ENCODE peak calls at places on chromosomes 2 and 18, in nine cellular contexts. B is brain microvascular endothelial cell, S is heart left ventricle, X is hepatocyte, D is neural progenitor cell, A is MM.1S, Q is tibial nerve, W is fibroblast of lung, C is A549. O is an unnamed sample.

GRCh38 chr2:101232770-101233169 is 19.9 kb upstream of the CNOT11 start:
- DNase-seq in B (no peak), D (no peak), X (no peak), S (no peak), W (no peak), C (no peak), A (no peak), Q (no peak), O (no peak)

GRCh38 chr18:76494541-76495403 is at the start of gene ZNF516:
- DNase-seq in X (peak), Q (peak), B (no peak), S (no peak), A (no peak), D (peak), W (peak), C (no peak), O (peak)

GRCh38 chr2:45892757-45893156 is 241.3 kb downstream of the PRKCE start:
- DNase-seq in C (no peak), X (no peak), W (peak), A (no peak), S (peak), Q (no peak), D (no peak), B (no peak), O (peak)

GRCh38 chr2:219636144-219636915 is 8.9 kb downstream of the SLC4A3 start:
- DNase-seq in X (no peak), W (no peak), A (no peak), B (no peak), D (no peak), Q (no peak), S (peak), C (no peak), O (no peak)

GRCh38 chr18:57436193-57436964 is 1.2 kb downstream of the ONECUT2 start:
- DNase-seq in C (no peak), B (no peak), S (no peak), Q (no peak), W (no peak), A (no peak), X (no peak), D (peak), O (no peak)

GRCh38 chr2:72155737-72156136 is 8.1 kb upstream of the CYP26B1 start:
- DNase-seq in D (no peak), A (no peak), C (no peak), W (no peak), S (no peak), B (no peak), X (no peak), Q (no peak), O (no peak)

GRCh38 chr2:197310271-197310939 is at the start of gene ANKRD44:
- DNase-seq in A (peak), W (peak), S (peak), Q (peak), D (peak), X (peak), C (peak), B (peak), O (peak)

GRCh38 chr18:9987931-9988330 is 74.1 kb downstream of the VAPA start:
- DNase-seq in D (peak), C (no peak), S (peak), Q (no peak), B (no peak), X (no peak), W (no peak), A (no peak), O (peak)

GRCh38 chr18:11866764-11867163 is 15.6 kb downstream of the CHMP1B start:
- DNase-seq in X (no peak), Q (no peak), C (no peak), W (no peak), S (no peak), A (no peak), B (no peak), D (no peak), O (no peak)

GRCh38 chr2:161199885-161200284 is 39.7 kb downstream of the TANK start:
- DNase-seq in D (no peak), X (no peak), S (no peak), B (no peak), A (no peak), C (no peak), Q (no peak), W (no peak), O (no peak)

GRCh38 chr18:21183670-21184069 is 58.4 kb upstream of the GREB1L start:
- DNase-seq in S (no peak), X (peak), W (no peak), A (no peak), B (no peak), Q (no peak), D (no peak), C (no peak), O (no peak)

GRCh38 chr2:16608661-16609643 is 56.7 kb downstream of the CYRIA start:
- DNase-seq in W (peak), S (peak), C (peak), Q (peak), A (peak), X (peak), B (peak), D (peak), O (peak)

GRCh38 chr2:228037915-228038314 is 143.6 kb downstream of the SPHKAP start:
- DNase-seq in W (no peak), B (no peak), S (no peak), D (no peak), C (no peak), A (no peak), Q (no peak), X (no peak), O (no peak)

GRCh38 chr2:36618381-36618780 is 20.4 kb upstream of the FEZ2 start:
- DNase-seq in A (peak), D (peak), S (no peak), X (peak), Q (no peak), B (peak), W (peak), C (peak), O (peak)

GRCh38 chr2:28271231-28271913 is 121.3 kb upstream of the FOSL2 start:
- DNase-seq in X (no peak), W (no peak), S (no peak), Q (no peak), B (no peak), D (no peak), A (peak), C (no peak), O (no peak)

GRCh38 chr2:238163494-238164198 is 4.9 kb downstream of the ERFE start:
- DNase-seq in X (no peak), Q (no peak), W (peak), A (no peak), S (no peak), B (no peak), D (peak), C (no peak), O (no peak)

DNA sequence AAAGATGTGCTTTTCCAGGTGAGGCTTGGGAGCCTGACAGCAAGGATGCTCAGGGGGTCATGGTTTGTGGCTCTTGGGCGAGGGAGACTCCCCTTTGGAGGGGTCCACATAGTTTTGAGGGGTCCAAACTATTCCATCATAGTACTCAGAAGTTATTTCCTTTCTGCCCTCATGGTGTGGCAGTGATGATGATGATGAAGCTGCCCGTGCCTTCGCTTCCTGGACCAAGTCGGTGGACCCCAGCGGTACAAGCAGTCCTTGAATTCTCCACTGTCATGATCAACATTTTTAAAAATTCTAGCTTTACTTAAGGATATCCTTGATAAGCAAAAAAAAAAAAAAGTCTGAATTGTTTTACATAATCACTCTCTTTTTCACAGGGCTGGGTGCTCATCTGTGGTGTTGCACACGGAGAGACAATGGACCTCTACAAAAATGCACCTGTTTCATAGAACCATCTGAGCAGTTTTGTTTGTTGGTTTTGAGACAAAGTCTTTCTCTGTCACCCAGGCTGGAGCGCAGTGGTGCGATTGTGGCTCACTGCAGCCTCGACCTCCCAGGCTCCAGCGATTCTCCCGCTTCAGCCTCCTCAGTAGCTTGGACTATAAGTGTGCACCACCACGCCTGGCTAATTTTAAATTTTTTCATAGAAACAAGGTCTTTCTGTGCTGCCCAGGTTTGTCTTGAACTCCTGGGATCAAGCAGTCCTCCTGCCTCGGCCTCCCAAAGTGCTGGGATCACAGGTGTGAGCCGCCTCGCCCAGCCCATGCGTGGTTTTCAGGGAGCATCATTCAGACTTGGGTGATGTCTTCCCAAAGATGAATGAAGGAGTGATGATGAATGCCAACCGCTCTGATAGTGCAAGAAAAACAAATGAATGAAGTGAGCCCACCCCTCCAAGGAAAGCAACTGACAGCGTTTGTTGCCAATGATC is 271.4 kb upstream of the HDAC4 start:
- DNase-seq in B (no peak), D (no peak), X (no peak), A (no peak), W (no peak), C (no peak), Q (no peak), S (no peak), O (no peak)
- H3K4me3 ChIP-seq in B (no peak), D (no peak), X (no peak), A (no peak), W (no peak), C (no peak), Q (no peak), S (no peak), O (no peak)

DNA sequence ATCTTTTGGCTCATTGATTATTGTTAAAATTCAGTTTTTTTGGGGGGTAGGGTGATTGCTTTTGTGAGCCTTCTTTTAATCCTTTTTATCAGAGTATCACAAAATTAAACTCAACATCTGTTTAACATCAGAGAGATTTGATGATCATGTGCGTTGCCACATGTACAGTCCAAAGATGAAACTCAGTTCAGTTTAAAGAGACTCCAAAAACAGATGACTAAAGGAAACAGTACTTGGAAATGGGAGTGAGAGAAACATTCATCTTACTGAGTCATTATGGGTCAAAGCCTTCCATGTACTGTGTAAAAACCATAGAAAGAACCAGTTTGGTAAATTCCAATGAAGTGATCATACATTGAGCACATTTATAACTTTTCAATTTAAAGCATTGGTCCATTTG is 53.0 kb downstream of the LYPD6 start:
- DNase-seq in S (no peak), Q (no peak), D (no peak), W (peak), A (no peak), B (no peak), C (no peak), X (no peak), O (no peak)
- TF ChIP-seq CTCF in S (no peak), Q (no peak), D (no peak), W (no peak), A (no peak), B (no peak), C (no peak), X (no peak), O (no peak)

DNA sequence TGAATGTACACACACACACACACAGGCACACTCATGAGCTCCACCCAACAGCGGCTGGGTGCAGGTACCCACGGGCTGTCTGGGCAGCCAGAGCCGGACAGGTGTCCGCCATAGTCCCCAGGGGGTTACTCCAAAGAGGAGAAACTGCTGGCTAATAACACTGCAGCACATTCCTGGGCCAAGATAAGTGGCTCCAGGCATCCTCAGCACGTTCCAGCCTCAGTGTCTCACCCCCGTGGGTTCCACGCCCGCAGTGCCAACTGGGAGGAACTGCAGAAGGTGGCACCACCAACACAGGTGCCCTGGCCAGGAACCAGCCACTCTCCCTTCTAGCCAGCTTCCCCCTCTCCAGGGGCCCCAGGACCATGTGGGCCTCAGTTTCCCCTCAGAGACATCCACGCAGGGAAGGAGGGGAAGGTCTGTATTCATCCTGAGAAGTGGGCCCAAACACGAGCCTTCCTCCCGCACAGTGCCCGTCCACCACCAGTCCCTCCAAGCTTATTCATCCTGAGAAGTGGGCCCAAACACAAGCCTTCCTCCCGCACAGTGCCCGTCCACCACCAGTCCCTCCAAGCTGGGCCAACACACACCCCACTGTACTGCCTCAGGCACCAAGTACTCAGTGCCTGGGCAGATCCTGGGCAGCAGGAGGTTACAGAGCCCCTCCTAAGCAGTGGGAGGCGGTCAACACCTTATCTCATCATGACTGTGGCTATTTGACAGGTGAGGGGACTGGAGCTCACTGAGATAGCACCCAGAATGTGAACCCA is 47.6 kb downstream of the TNS1 start:
- DNase-seq in X (no peak), A (no peak), B (no peak), W (no peak), D (no peak), S (no peak), C (no peak), Q (no peak), O (no peak)
- H3K27ac ChIP-seq in X (no peak), A (no peak), B (no peak), W (no peak), D (no peak), S (peak), C (no peak), Q (peak), O (peak)

GRCh38 chr2:5868891-5869400 is 176.8 kb downstream of the SOX11 start:
- DNase-seq in S (peak), Q (no peak), W (no peak), X (no peak), C (no peak), A (no peak), D (no peak), B (no peak), O (no peak)

GRCh38 chr2:5869871-5870375 is 177.7 kb downstream of the SOX11 start:
- DNase-seq in B (no peak), W (no peak), X (no peak), C (no peak), Q (no peak), D (no peak), A (no peak), S (no peak), O (no peak)

GRCh38 chr2:5867045-5867444 is 174.9 kb downstream of the SOX11 start:
- DNase-seq in A (no peak), D (no peak), Q (no peak), C (no peak), B (no peak), S (no peak), W (no peak), X (no peak), O (no peak)
- H3K4me3 ChIP-seq in A (no peak), D (no peak), Q (no peak), C (no peak), B (no peak), S (no peak), W (no peak), X (no peak), O (no peak)

DNA sequence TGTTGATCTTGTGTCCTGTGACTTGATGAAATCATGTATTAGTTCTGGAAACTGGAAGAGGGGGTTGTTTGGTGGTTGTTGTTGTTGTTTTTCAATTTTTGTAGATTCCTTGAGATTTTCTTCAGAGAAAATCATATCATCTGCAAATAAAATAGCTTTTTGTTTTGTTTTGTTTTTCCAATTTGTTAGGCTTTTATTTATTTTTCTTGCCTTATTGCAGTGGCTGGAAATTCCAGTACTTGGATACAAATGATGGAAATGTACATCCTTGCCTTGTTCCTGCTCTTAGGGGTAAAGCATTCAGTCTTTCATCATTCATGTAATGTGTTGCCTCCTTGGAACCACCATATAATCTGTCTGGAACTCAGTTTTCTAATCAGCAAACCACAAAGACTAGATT is 50.3 kb upstream of the TRIB2 start:
- DNase-seq in Q (no peak), A (no peak), W (no peak), B (no peak), X (no peak), D (no peak), C (no peak), S (no peak), O (no peak)
- TF ChIP-seq CTCF in Q (no peak), A (no peak), W (no peak), B (no peak), X (no peak), D (no peak), C (no peak), S (no peak), O (no peak)

DNA sequence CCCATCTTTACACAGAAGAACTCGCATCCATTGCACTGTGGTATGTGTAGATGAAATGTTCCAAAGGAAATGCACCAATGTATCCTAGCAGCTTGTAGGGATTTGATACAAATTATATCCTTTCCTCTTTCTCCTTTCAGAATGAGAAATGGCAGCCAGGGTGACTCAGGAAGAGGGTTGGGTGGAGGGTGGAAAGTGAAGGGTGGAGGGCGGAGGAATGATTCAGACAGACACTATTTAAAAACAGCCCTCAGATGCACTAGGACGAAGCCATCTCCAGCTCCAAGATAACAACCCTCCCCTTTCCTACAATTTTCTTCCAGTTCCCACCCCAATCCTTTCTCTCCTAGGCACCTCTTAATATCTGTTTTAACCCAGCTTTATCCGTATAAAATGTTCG is 96.2 kb upstream of the STK39 start:
- DNase-seq in X (no peak), D (no peak), A (no peak), B (peak), S (no peak), W (peak), Q (no peak), C (no peak), O (no peak)
- H3K27ac ChIP-seq in X (no peak), D (no peak), A (no peak), B (no peak), S (no peak), W (no peak), Q (no peak), C (no peak), O (no peak)

GRCh38 chr2:60867848-60868247 is 13.5 kb upstream of the REL start:
- DNase-seq in C (no peak), A (no peak), W (no peak), X (no peak), D (no peak), S (peak), B (no peak), Q (peak), O (no peak)
- H3K4me3 ChIP-seq in C (no peak), A (no peak), W (no peak), X (no peak), D (no peak), S (no peak), B (no peak), Q (no peak), O (no peak)

O was measured in body of pancreas.